ENCODE peak calls at places on chromosomes 4 and X, in seven cellular contexts. Y is GM06990, X is HFF-Myc, V is endothelial cell, T is choroid plexus epithelial cell, M is SK-N-SH, E is cardiac muscle cell. Q is an unnamed sample.

GRCh38 chrX:17869580-17869979 is 8.5 kb upstream of the RAI2 start:
- DNase-seq in M (no peak), E (no peak), X (no peak), T (no peak), Y (no peak), V (no peak), Q (no peak)

GRCh38 chr4:19999775-20000414 is 251.8 kb upstream of the SLIT2 start:
- DNase-seq in X (no peak), E (no peak), Y (no peak), M (peak), T (no peak), V (no peak), Q (no peak)

GRCh38 chr4:138727704-138728103 is 287.9 kb upstream of the NOCT start:
- DNase-seq in Y (no peak), T (peak), V (no peak), M (no peak), X (no peak), E (no peak), Q (no peak)

GRCh38 chr4:12949719-12950118 is 534.4 kb downstream of the RAB28 start:
- DNase-seq in E (peak), X (no peak), M (no peak), Y (no peak), T (no peak), V (no peak), Q (no peak)

GRCh38 chrX:153708415-153708814 is 15.8 kb downstream of the BCAP31 start:
- DNase-seq in X (peak), Y (no peak), V (peak), T (peak), E (peak), M (peak), Q (no peak)

GRCh38 chrX:49930046-49930445 is 7.7 kb downstream of the CLCN5 start:
- DNase-seq in V (no peak), T (peak), E (no peak), Y (no peak), M (no peak), X (no peak), Q (no peak)

GRCh38 chr4:126057371-126057770 is 742.6 kb downstream of the FAT4 start:
- DNase-seq in M (no peak), X (no peak), Y (no peak), V (no peak), E (no peak), T (no peak), Q (no peak)

GRCh38 chr4:75429208-75429607 is 85.0 kb downstream of the RCHY1 start:
- DNase-seq in T (no peak), Y (peak), E (no peak), X (no peak), V (no peak), M (no peak), Q (no peak)

GRCh38 chr4:139084425-139085093 is 69.0 kb downstream of the NOCT start:
- DNase-seq in X (peak), E (peak), V (peak), Y (no peak), M (peak), T (no peak), Q (no peak)

GRCh38 chrX:12615061-12615460 is 176.2 kb upstream of the PRPS2 start:
- DNase-seq in E (no peak), T (no peak), M (no peak), X (no peak), Y (no peak), V (no peak), Q (no peak)

GRCh38 chr4:15955670-15956069 is 7.3 kb downstream of the FGFBP2 start:
- DNase-seq in T (peak), M (no peak), V (no peak), E (no peak), Y (no peak), X (no peak), Q (no peak)

GRCh38 chrX:27307546-27307945 is 155.6 kb downstream of the PPP4R3C start:
- DNase-seq in T (no peak), M (no peak), Y (no peak), E (no peak), V (no peak), X (no peak), Q (no peak)

GRCh38 chr4:121256346-121256745 is 92.2 kb upstream of the TNIP3 start:
- DNase-seq in T (peak), M (no peak), Y (peak), V (no peak), E (no peak), X (peak), Q (peak)

GRCh38 chr4:7189066-7189465 is 3.3 kb upstream of the SORCS2 start:
- DNase-seq in M (no peak), V (no peak), Y (no peak), E (no peak), X (no peak), T (no peak), Q (no peak)

GRCh38 chrX:132918523-132918922 is 39.9 kb downstream of the HS6ST2 start:
- DNase-seq in Y (no peak), X (no peak), E (no peak), M (no peak), T (no peak), V (no peak), Q (no peak)

GRCh38 chr4:8001564-8002355 is 62.1 kb upstream of the AFAP1 start:
- DNase-seq in V (no peak), T (no peak), X (no peak), M (no peak), Y (no peak), E (no peak), Q (no peak)

DNA sequence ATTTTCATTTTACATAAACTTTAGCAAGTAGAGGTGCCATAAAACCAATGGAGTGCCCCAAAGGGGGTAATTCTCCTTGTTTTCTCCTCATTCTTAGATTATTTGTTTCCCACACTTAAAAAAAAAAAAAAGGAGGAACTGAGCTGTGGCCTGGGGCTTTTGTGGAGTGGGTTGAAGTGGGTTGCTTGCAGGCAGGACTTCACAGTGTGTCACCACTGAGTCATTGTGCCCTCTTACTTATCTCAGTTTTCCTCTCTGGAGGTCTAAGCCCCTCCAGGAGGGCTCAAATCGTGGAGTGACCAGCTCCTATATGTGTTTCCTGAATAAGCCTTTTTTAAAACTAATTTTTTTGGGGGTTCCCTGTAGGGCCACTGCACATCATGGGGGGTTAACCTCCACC is 69.0 kb downstream of the SLC16A2 start:
- DNase-seq in M (no peak), X (no peak), Y (no peak), E (no peak), T (no peak), V (no peak), Q (no peak)
- TF ChIP-seq CTCF in M (no peak), X (no peak), Y (no peak), E (no peak), T (no peak), V (no peak), Q (no peak)

GRCh38 chr4:31793907-31794306 is 1073.7 kb downstream of the PCDH7 start:
- DNase-seq in E (no peak), M (no peak), X (no peak), T (peak), Y (no peak), V (no peak), Q (no peak)
- TF ChIP-seq CTCF in E (peak), M (peak), X (peak), T (peak), Y (no peak), V (peak), Q (no peak)

DNA sequence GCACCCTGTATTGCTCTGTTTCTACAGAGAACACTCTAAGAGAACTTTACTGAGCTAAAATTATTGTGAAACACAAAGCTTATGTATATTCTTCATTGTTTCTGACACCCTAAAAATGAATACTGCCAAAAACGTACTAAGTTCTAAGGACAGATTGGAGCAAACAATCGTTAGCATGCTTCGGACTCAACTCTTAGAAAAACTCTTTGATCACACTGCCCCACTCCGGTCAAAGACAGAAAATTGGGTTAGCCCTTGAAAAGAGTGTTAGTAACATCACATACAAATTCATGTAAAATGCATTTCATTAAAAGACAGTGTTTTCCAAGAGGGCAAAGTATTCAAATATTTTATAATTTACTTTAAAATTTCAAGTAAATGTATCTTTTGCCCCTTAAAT is 177.4 kb downstream of the DCHS2 start:
- DNase-seq in V (no peak), M (no peak), X (no peak), E (peak), Y (no peak), T (peak), Q (no peak)
- TF ChIP-seq CTCF in V (no peak), M (peak), X (peak), E (peak), Y (no peak), T (peak), Q (no peak)

GRCh38 chr4:146340798-146341197 is 126.5 kb downstream of the REELD1 start:
- DNase-seq in M (peak), V (no peak), X (no peak), T (peak), Y (no peak), E (peak), Q (no peak)

GRCh38 chr4:146343199-146343598 is 128.9 kb downstream of the REELD1 start:
- DNase-seq in V (no peak), X (no peak), Y (peak), E (no peak), T (no peak), M (no peak), Q (no peak)

GRCh38 chr4:146346276-146346675 is 131.9 kb downstream of the REELD1 start:
- DNase-seq in V (no peak), X (no peak), E (no peak), Y (no peak), T (no peak), M (no peak), Q (peak)

GRCh38 chr4:146343776-146344175 is 129.4 kb downstream of the REELD1 start:
- DNase-seq in X (no peak), Y (no peak), V (no peak), T (no peak), M (no peak), E (no peak), Q (no peak)

DNA sequence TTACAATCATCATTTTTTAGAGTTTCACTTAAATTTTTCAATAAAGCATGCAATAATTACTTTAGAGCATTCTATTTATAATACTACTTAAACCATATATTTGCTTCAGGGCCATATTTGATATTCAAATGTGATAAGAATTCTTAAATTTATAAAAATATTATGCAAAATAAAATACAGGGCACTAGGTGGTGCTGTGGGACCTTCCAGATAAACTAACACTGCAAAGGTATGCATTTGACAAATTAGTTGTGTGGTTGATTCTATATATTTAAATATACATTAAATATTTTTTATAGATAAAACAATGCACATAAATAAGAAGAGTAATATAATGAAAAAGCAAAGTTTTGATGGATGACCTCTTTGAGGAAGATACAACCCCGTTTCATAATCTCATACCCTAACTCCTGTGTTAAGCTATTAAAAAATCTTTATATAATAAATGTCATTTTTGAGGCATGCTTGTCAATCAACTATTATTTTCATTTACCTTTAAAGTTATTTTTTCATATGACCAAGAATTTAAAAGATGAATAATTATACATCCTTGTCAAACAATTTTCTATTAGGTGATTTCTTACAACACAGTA is 128.4 kb downstream of the REELD1 start:
- DNase-seq in T (peak), V (peak), M (peak), X (no peak), Y (no peak), E (peak), Q (no peak)
- TF ChIP-seq CTCF in T (peak), V (peak), M (peak), X (peak), Y (peak), E (peak), Q (peak)

DNA sequence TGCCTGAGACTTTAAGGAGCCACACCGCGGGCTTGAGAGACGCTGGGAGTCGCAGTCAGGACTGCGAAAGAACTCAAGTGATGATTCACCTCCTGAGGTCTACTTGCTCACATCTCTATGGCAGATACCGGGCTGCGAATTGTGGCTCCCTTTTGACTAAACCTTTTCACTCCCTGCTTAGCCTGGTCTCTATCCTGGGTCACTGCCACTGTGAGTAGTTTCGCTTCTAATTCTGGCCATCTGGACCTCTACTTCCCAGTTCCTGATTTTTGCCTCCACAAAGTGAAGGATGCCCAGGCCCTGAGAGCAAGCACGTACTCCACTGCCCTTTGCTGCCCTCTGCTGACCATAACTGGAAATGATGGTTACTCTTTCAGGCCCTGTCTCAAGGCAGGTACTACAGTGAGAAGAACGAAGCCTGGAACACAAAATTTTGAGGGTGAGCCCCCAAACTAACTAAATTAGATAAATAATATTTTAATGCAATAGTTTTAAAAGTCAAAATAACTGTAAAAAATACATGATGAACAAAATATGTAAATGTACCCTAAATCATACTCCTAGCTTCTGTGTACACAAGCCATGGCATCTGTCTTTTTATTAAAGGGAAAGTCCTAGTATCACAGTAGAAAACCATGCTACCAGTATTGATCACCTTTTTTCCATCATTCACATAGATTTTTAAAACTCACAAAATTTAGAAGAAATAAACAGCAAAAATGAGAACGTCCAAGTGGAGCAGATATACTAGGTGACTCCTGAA is 16.7 kb downstream of the MAD2L1 start:
- DNase-seq in X (peak), V (peak), T (peak), Y (peak), E (peak), M (peak), Q (peak)
- TF ChIP-seq CTCF in X (peak), V (peak), T (peak), Y (peak), E (peak), M (peak), Q (peak)

GRCh38 chrX:112735147-112735546 is 55.4 kb upstream of the LHFPL1 start:
- DNase-seq in X (no peak), V (no peak), E (no peak), Y (no peak), M (no peak), T (no peak), Q (no peak)

GRCh38 chrX:112734250-112734649 is 54.5 kb upstream of the LHFPL1 start:
- DNase-seq in T (peak), E (no peak), Y (no peak), V (no peak), M (no peak), X (no peak), Q (no peak)

GRCh38 chrX:112736310-112736709 is 56.6 kb upstream of the LHFPL1 start:
- DNase-seq in X (no peak), V (no peak), E (no peak), M (no peak), Y (no peak), T (no peak), Q (no peak)

DNA sequence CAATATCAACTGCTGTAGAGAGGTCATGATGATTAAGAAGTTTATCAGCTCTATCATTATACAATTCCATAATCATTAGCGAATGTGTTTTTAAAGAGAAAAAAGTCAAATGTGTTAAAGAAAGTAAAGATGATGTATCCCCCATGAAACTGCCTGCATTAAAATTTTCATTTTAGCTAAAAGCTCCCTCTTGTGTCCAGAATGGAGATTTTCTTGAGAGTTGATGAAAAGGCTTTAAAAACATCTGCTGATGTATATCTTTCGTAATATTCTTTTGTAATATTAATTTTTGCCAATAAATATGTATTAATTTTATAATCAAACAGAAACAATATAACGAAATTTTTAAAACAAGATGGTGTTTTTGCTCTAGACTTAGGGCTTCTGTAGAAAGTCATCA is 52.1 kb upstream of the LHFPL1 start:
- DNase-seq in T (peak), X (no peak), Y (no peak), V (no peak), E (no peak), M (no peak), Q (no peak)
- TF ChIP-seq CTCF in T (peak), X (no peak), Y (peak), V (no peak), E (no peak), M (peak), Q (no peak)

GRCh38 chr4:1601852-1602525 is 82.1 kb downstream of the FAM53A start:
- DNase-seq in V (no peak), X (no peak), Y (no peak), E (peak), T (no peak), M (no peak), Q (no peak)

GRCh38 chr4:1603413-1604135 is 80.5 kb downstream of the FAM53A start:
- DNase-seq in Y (no peak), M (no peak), E (no peak), V (no peak), X (no peak), T (no peak), Q (no peak)

GRCh38 chr4:1602621-1603412 is 81.3 kb downstream of the FAM53A start:
- DNase-seq in Y (no peak), E (no peak), V (no peak), M (no peak), T (no peak), X (no peak), Q (no peak)

GRCh38 chr4:1604181-1604705 is 79.9 kb downstream of the FAM53A start:
- DNase-seq in T (no peak), E (no peak), X (no peak), M (no peak), Y (no peak), V (no peak), Q (no peak)

GRCh38 chr4:1604706-1605205 is 79.4 kb downstream of the FAM53A start:
- DNase-seq in Y (no peak), X (no peak), V (no peak), E (no peak), M (peak), T (no peak), Q (no peak)
- TF ChIP-seq CTCF in Y (peak), X (no peak), V (no peak), E (no peak), M (no peak), T (no peak), Q (peak)